ENCODE peak calls at places on chromosomes 13 and 19, in four cellular contexts. Z, O, K and V are unnamed samples.

GRCh38 chr13:30791354-30791921 is 56.1 kb downstream of the ALOX5AP start:
- DNase-seq in O (no peak), Z (no peak), K (no peak), V (no peak)

GRCh38 chr13:77678691-77679090 is 18.8 kb upstream of the SLAIN1 start:
- DNase-seq in O (no peak), Z (no peak), K (no peak), V (no peak)

GRCh38 chr13:38582133-38582532 is 104.7 kb upstream of the FREM2 start:
- DNase-seq in K (peak), Z (no peak), O (no peak), V (peak)

GRCh38 chr13:49444517-49445395 is 682 bp downstream of the SETDB2 start:
- DNase-seq in K (peak), O (peak), Z (no peak), V (peak)

GRCh38 chr19:33916792-33917191 is 120.1 kb downstream of the KCTD15 start:
- DNase-seq in K (no peak), O (no peak), Z (no peak), V (no peak)

GRCh38 chr13:67763984-67764383 is 533.8 kb upstream of the PCDH9 start:
- DNase-seq in O (no peak), K (no peak), Z (no peak), V (no peak)

GRCh38 chr13:100541882-100542545 is 46.6 kb downstream of the GGACT start:
- DNase-seq in Z (no peak), O (no peak), K (no peak), V (no peak)

GRCh38 chr13:108200781-108201398 is 14.4 kb downstream of the LIG4 start:
- DNase-seq in K (no peak), Z (no peak), O (no peak), V (no peak)

GRCh38 chr19:5935473-5936307 is 21.6 kb downstream of the CAPS start:
- DNase-seq in K (no peak), Z (no peak), O (no peak), V (no peak)

GRCh38 chr19:47644743-47645499 is 36.0 kb downstream of the BICRA start:
- DNase-seq in Z (no peak), O (no peak), K (no peak), V (no peak)

GRCh38 chr19:4988770-4989251 is 19.9 kb downstream of the KDM4B start:
- DNase-seq in Z (no peak), K (no peak), O (no peak), V (no peak)

GRCh38 chr19:29745253-29745652 is 30.2 kb upstream of the C19orf12 start:
- DNase-seq in K (peak), O (no peak), Z (peak), V (peak)

GRCh38 chr13:38348890-38349289 is 761 bp upstream of the UFM1 start:
- DNase-seq in Z (no peak), K (no peak), O (no peak), V (peak)

GRCh38 chr13:44434441-44435141 is 61.0 kb downstream of the SERP2 start:
- DNase-seq in O (no peak), Z (no peak), K (no peak), V (no peak)

GRCh38 chr19:7562646-7563393 is 27.3 kb downstream of the PNPLA6 start:
- DNase-seq in K (no peak), O (no peak), Z (peak), V (peak)
- TF ChIP-seq CBFB in K (peak), O (no peak), Z (peak), V (peak)

GRCh38 chr19:18591735-18592385 is 3.3 kb downstream of the REX1BD start:
- DNase-seq in K (no peak), O (no peak), Z (no peak), V (no peak)

GRCh38 chr19:18593367-18594095 is 4.9 kb downstream of the REX1BD start:
- DNase-seq in Z (peak), K (no peak), O (no peak), V (peak)

GRCh38 chr19:18596752-18597157 is 8.2 kb downstream of the REX1BD start:
- DNase-seq in K (peak), Z (peak), O (no peak), V (peak)

GRCh38 chr19:18594096-18594823 is 5.7 kb downstream of the REX1BD start:
- DNase-seq in O (no peak), K (no peak), Z (peak), V (peak)

GRCh38 chr19:18594824-18595373 is 6.3 kb downstream of the REX1BD start:
- DNase-seq in Z (peak), K (no peak), O (no peak), V (no peak)
- TF ChIP-seq CBFB in Z (no peak), K (no peak), O (no peak), V (no peak)

GRCh38 chr19:53365899-53366493 is 491 bp downstream of the ZNF525 start:
- DNase-seq in Z (peak), O (no peak), K (peak), V (peak)
- TF ChIP-seq CBFB in Z (no peak), O (no peak), K (no peak), V (no peak)

DNA sequence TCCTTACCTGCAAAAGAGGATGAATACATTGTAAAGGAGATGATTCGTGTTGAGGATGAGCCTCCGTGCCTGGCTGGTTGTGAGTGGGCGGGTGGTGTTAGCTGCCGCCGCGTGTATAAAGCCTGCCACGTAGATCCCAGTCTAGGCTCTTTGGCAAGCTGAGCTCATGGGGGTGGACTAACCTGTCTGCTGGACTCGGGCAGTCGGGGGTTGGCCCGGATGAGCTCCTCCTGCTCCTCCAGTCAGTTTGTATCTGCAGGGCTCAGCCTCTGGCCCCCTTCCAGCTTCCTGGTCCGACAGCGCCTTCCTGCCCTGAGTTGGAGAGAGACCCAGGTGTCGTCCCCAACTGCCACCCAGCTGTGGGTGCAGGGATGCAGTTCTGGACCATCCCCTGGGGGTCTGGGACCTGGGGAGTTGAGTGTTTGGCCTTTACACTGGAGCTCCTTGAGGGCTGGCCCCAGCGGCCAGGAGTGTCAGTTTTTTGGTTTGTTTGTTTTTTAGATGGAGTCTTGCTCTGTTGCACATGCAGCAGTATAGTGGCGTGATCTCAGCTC is 20.9 kb downstream of the TECR start:
- DNase-seq in K (no peak), Z (no peak), O (no peak), V (peak)
- TF ChIP-seq CBFB in K (no peak), Z (no peak), O (no peak), V (no peak)

DNA sequence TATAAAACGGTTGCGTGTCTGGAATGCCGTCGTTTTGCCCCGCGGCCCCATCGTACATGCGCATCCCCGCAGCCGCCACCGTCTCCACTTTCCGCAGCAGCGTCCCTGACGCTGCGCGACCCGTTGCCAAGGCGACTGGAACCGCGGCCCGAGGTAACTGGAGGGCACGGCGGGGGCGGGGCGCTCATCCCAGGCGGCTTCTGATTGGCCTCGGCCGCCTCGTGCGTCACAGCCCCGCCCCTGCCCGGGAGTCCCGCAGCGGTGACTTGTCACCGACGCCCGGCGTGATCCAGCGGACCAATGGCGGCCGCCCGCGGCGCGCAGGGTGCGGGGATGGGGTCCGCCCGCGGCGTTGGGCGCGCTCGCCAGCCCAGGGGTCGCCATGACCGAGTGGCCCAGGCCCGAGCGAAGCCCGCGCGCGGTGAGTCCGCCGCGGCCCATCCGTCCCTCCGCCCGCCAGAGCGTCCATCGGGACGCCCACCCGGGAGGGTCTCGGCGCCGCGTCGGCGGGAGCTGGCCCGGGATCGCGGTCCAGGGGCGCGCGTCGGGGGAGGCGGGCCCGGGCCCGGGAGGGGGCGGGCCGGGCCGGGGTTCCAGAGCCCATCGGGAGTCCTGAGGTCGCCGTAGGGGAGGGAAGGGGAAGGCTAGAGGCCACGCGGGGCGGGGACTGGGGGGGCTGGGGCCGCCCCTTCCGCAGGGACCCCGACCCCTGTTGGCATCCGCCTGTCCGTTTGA is at the start of gene ZSCAN1:
- DNase-seq in O (no peak), Z (peak), K (no peak), V (no peak)
- TF ChIP-seq CBFB in O (no peak), Z (no peak), K (no peak), V (no peak)

GRCh38 chr19:848457-848921 is 3.6 kb upstream of the ELANE start:
- DNase-seq in Z (no peak), K (no peak), O (no peak), V (no peak)

GRCh38 chr19:852136-853013 is at the start of gene ELANE:
- DNase-seq in Z (peak), O (no peak), K (no peak), V (no peak)

GRCh38 chr19:853014-853553 is 981 bp downstream of the ELANE start:
- DNase-seq in O (no peak), Z (peak), K (no peak), V (no peak)

GRCh38 chr19:850979-851335 is 1.1 kb upstream of the ELANE start:
- DNase-seq in Z (no peak), O (no peak), K (no peak), V (no peak)

DNA sequence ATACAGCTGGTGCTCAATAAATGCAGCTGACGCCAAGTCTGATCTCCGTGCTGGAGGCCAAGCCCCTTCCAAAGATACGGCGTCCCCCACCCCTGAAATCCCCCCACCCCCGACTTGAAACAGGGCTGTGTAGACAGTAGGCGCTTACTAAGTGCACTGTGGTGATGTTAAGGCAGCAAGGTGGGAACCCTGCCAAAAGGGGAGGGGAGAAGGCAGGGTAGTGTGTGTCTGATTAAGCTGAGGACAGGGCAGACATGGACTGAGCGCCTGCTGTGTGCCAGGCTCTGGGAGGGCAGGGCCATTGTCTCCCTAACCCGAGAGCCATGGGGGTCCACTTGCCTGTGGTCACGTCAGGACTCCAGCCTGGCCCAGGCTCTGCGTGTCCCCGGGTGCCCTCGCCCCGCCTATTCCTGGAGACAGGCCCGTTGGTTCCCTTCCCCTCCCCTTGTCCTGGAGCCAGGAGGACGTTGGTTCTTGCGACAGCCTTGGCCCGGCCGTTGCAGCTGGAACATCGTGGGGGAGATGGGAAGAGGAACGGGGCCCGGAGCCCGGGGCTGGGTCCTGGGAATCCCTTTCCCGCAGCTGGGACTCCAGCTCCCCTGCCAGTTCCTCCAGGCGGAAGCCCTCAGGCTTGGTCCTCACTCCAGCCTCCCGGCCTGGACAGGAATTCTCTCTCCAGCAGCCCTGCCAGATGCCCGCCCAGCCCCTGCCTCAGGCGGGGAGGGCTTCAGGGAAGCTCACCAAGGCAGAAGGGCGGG is 1.7 kb upstream of the ELANE start:
- DNase-seq in K (no peak), Z (peak), O (no peak), V (peak)
- TF ChIP-seq CBFB in K (no peak), Z (no peak), O (no peak), V (no peak)

DNA sequence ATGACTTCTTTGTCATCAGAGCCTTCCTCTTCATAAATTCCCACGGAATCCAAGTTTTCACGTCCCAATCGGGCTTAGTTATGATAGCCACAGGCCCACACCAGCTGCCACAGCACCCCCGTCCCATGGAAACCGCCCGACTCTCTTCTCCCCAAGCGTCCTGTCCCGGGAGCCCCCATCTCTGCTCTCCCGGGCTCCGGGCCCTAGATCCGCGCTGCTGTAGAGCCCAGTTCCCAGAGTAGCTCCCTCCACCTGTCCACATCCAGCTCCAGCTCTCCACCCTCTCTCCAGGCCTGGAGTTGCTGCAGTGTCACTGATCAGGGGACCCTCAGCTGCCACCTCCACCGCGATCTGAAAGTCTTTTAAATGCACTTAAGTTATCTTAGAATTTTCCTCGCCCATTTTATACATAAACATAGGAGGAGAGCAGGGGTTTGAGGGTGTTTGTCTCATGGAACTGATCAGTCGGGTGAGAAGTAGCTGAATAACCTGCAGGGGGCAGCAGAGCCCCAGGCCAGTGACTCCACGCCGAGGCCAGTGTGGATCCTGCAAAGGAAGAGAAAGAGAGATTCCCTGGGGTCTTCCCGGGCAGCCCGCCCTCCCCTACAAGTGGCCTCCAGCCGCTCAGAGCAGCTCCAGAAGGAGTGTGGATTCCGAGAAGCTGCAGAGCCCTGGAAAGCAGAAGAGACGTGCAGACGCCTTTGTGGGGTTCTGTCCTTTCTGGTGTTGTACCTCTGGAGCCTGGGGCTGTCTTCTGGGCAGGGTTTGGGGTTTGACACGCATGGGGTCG is 1.1 kb upstream of the ZNF763 start:
- DNase-seq in K (peak), Z (peak), O (peak), V (peak)
- TF ChIP-seq CBFB in K (no peak), Z (no peak), O (no peak), V (no peak)

DNA sequence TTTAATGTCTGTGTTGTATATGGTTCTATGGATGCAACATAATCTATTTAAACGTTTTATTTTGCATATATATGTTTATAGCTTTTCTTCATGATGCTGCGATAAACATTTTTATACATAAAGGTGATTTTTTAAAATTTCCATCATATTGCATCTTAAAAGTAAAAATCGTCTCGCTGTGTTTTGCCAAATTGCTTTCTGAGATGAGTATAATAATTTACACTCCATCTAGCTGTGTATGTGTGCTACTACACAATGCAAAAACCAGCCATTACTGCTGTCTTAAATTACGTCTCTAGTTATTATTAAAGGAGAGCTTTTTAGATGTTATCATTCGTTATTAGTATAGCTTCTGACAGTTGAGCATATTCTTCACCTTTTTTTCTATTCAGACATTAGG is 37.2 kb downstream of the METTL21C start:
- DNase-seq in K (no peak), Z (no peak), O (no peak), V (no peak)
- TF ChIP-seq CBFB in K (no peak), Z (no peak), O (no peak), V (no peak)

GRCh38 chr19:313169-313987 is 22.2 kb upstream of the PLPP2 start:
- DNase-seq in Z (no peak), K (no peak), O (no peak), V (no peak)
- TF ChIP-seq CBFB in Z (no peak), K (no peak), O (no peak), V (no peak)